ENCODE peak calls at places on chromosome 1, in five cellular contexts. One of them, this sample, is unnamed.
A peak's percentile ranks its signal among the peaks of the same experiment; 100 is the strongest.

GRCh38 chr1:116330342-116330652 is 42.7 kb upstream of the ATP1A1 start:
- DNase-seq in GM23338: no peak
- DNase-seq in astrocyte: no peak
- DNase-seq in H1: no peak
- DNase-seq in SK-N-SH: no peak
- DNase-seq in this sample: no peak

GRCh38 chr1:158019177-158019868 is 25.9 kb downstream of the KIRREL1 start:
- DNase-seq in GM23338: peak; percentile 94
- DNase-seq in astrocyte: peak; percentile 96
- DNase-seq in H1: peak; percentile 57
- DNase-seq in SK-N-SH: no peak
- DNase-seq in this sample: peak; percentile 87

GRCh38 chr1:82706741-82707140 is 906.0 kb downstream of the ADGRL2 start:
- DNase-seq in GM23338: no peak
- DNase-seq in astrocyte: peak; percentile 36
- DNase-seq in H1: no peak
- DNase-seq in SK-N-SH: no peak
- DNase-seq in this sample: no peak

GRCh38 chr1:34378968-34379729 is 202.4 kb downstream of the C1orf94 start:
- DNase-seq in GM23338: peak; percentile 7
- DNase-seq in astrocyte: peak; percentile 41
- DNase-seq in H1: no peak
- DNase-seq in SK-N-SH: peak; percentile 66
- DNase-seq in this sample: no peak

GRCh38 chr1:154539486-154540483 is 18.7 kb downstream of the UBE2Q1 start:
- DNase-seq in GM23338: no peak
- DNase-seq in astrocyte: no peak
- DNase-seq in H1: no peak
- DNase-seq in SK-N-SH: no peak
- DNase-seq in this sample: no peak

GRCh38 chr1:2962541-2962940 is 58.7 kb upstream of the ACTRT2 start:
- DNase-seq in GM23338: no peak
- DNase-seq in astrocyte: no peak
- DNase-seq in H1: no peak
- DNase-seq in SK-N-SH: no peak
- DNase-seq in this sample: no peak

GRCh38 chr1:97738270-97738669 is 182.6 kb downstream of the DPYD start:
- DNase-seq in GM23338: no peak
- DNase-seq in astrocyte: no peak
- DNase-seq in H1: no peak
- DNase-seq in SK-N-SH: no peak
- DNase-seq in this sample: no peak

GRCh38 chr1:162233937-162234336 is 142.7 kb downstream of the SPATA46 start:
- DNase-seq in GM23338: no peak
- DNase-seq in astrocyte: no peak
- DNase-seq in H1: no peak
- DNase-seq in SK-N-SH: no peak
- DNase-seq in this sample: no peak

GRCh38 chr1:27583479-27583878 is 20.5 kb downstream of the AHDC1 start:
- DNase-seq in GM23338: no peak
- DNase-seq in astrocyte: no peak
- DNase-seq in H1: no peak
- DNase-seq in SK-N-SH: no peak
- DNase-seq in this sample: no peak

GRCh38 chr1:31943546-31944184 is 5.5 kb upstream of the PTP4A2 start:
- DNase-seq in GM23338: peak; percentile 40
- DNase-seq in astrocyte: no peak
- DNase-seq in H1: no peak
- DNase-seq in SK-N-SH: no peak
- DNase-seq in this sample: no peak

GRCh38 chr1:211648336-211648735 is 27.1 kb downstream of the NEK2 start:
- DNase-seq in GM23338: no peak
- DNase-seq in astrocyte: no peak
- DNase-seq in H1: no peak
- DNase-seq in SK-N-SH: no peak
- DNase-seq in this sample: peak; percentile 80

GRCh38 chr1:66374148-66374547 is 159.8 kb upstream of the SGIP1 start:
- DNase-seq in GM23338: no peak
- DNase-seq in astrocyte: no peak
- DNase-seq in H1: no peak
- DNase-seq in SK-N-SH: no peak
- DNase-seq in this sample: no peak

GRCh38 chr1:154141240-154141639 is 13.6 kb downstream of the NUP210L start:
- DNase-seq in GM23338: no peak
- DNase-seq in astrocyte: peak; percentile 24
- DNase-seq in H1: no peak
- DNase-seq in SK-N-SH: no peak
- DNase-seq in this sample: no peak

GRCh38 chr1:96683931-96684330 is 37.7 kb upstream of the PTBP2 start:
- DNase-seq in GM23338: no peak
- DNase-seq in astrocyte: no peak
- DNase-seq in H1: no peak
- DNase-seq in SK-N-SH: no peak
- DNase-seq in this sample: no peak

GRCh38 chr1:171983584-171983983 is 142.3 kb downstream of the DNM3 start:
- DNase-seq in GM23338: no peak
- DNase-seq in astrocyte: no peak
- DNase-seq in H1: no peak
- DNase-seq in SK-N-SH: no peak
- DNase-seq in this sample: peak; percentile 41

GRCh38 chr1:163896001-163896400 is 574.2 kb downstream of the NUF2 start:
- DNase-seq in GM23338: no peak
- DNase-seq in astrocyte: no peak
- DNase-seq in H1: no peak
- DNase-seq in SK-N-SH: no peak
- DNase-seq in this sample: no peak

GRCh38 chr1:43067856-43068751 is 104.0 kb downstream of the EBNA1BP2 start:
- DNase-seq in GM23338: peak; percentile 76
- DNase-seq in astrocyte: no peak
- DNase-seq in H1: no peak
- DNase-seq in SK-N-SH: peak; percentile 84
- DNase-seq in this sample: no peak

GRCh38 chr1:246329900-246330299 is 177.2 kb downstream of the SMYD3 start:
- DNase-seq in GM23338: no peak
- DNase-seq in astrocyte: no peak
- DNase-seq in H1: no peak
- DNase-seq in SK-N-SH: no peak
- DNase-seq in this sample: peak; percentile 69

GRCh38 chr1:242211254-242212022 is 212.5 kb upstream of the MAP1LC3C start:
- DNase-seq in GM23338: peak; percentile 63
- DNase-seq in astrocyte: no peak
- DNase-seq in H1: peak; percentile 46
- DNase-seq in SK-N-SH: no peak
- DNase-seq in this sample: no peak

GRCh38 chr1:36170643-36171412 is 14.9 kb downstream of the MAP7D1 start:
- DNase-seq in GM23338: no peak
- DNase-seq in astrocyte: no peak
- DNase-seq in H1: no peak
- DNase-seq in SK-N-SH: peak; percentile 35
- DNase-seq in this sample: no peak

DNA sequence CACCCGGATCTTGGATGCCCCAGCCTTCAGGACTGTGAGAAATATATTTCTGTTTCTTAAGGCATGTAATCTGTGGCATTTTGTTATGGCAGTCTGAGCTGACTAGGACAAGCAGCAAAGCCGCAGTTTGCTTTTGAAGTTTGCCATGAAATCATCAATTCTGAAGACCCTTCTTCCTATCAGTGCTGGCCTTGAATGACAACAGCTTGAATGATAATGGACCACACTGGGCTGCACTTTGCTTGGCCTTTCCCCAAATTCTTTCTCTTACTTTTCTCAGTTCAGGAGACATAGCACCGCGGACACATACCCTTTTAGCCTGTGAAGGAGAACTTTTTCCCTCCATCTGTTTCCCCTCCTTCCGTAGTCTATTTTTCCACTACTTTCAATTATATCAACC is 42.7 kb downstream of the HLX start:
- DNase-seq in GM23338: peak; percentile 60
- DNase-seq in astrocyte: no peak
- DNase-seq in H1: no peak
- DNase-seq in SK-N-SH: no peak
- DNase-seq in this sample: no peak
- H3K4me2 ChIP-seq in GM23338: peak overlapping the region; percentile 34
- H3K4me2 ChIP-seq in astrocyte: no peak overlapping the region
- H3K4me2 ChIP-seq in H1: peak overlapping the region; percentile 21
- H3K4me2 ChIP-seq in SK-N-SH: no peak overlapping the region
- H3K4me2 ChIP-seq in this sample: no peak overlapping the region

DNA sequence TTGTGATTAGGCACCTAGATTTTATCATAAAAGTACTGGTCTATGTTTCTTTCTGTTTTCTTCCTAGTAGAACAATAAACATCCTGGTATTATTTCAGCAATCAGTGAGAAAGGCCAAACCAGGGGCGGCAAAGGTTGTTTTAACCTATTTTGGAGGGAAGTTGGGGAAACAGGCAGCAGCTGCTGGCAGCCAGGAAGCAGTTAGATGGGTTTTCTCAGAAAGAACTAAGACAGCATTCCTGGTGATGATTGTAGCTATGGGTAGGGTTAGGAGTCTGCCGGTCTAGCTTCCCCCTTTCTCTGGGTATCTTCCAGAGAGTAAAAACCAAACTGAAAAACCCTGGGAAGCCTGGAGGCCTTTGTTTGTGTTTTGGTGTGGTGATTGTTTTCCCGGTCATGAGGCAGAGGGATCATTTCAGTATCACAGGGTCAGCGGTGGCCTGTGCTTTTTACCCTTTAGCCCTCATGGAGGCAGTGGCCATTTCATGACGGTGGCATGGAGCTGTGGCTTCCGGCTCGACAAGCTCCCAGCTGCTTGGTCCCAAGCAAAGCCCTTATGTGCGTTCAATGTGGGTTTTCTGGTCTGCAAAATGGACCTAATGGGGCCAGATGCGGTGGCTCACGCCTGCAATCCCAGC is 19.6 kb upstream of the TNFRSF1B start:
- DNase-seq in GM23338: no peak
- DNase-seq in astrocyte: no peak
- DNase-seq in H1: no peak
- DNase-seq in SK-N-SH: no peak
- DNase-seq in this sample: no peak
- H2AFZ ChIP-seq in GM23338: no peak overlapping the region
- H2AFZ ChIP-seq in astrocyte: no peak overlapping the region
- H2AFZ ChIP-seq in H1: no peak overlapping the region
- H2AFZ ChIP-seq in SK-N-SH: no peak overlapping the region
- H2AFZ ChIP-seq in this sample: no peak overlapping the region

GRCh38 chr1:110554871-110555801 is 36.2 kb upstream of the KCNA10 start:
- DNase-seq in GM23338: peak; percentile 71
- DNase-seq in astrocyte: no peak
- DNase-seq in H1: no peak
- DNase-seq in SK-N-SH: peak; percentile 89
- DNase-seq in this sample: no peak
- H3K4me2 ChIP-seq in GM23338: peak overlapping the region; percentile 78
- H3K4me2 ChIP-seq in astrocyte: peak overlapping the region; percentile 68
- H3K4me2 ChIP-seq in H1: peak overlapping the region; percentile 48
- H3K4me2 ChIP-seq in SK-N-SH: peak overlapping the region; percentile 57
- H3K4me2 ChIP-seq in this sample: peak overlapping the region; percentile 88

DNA sequence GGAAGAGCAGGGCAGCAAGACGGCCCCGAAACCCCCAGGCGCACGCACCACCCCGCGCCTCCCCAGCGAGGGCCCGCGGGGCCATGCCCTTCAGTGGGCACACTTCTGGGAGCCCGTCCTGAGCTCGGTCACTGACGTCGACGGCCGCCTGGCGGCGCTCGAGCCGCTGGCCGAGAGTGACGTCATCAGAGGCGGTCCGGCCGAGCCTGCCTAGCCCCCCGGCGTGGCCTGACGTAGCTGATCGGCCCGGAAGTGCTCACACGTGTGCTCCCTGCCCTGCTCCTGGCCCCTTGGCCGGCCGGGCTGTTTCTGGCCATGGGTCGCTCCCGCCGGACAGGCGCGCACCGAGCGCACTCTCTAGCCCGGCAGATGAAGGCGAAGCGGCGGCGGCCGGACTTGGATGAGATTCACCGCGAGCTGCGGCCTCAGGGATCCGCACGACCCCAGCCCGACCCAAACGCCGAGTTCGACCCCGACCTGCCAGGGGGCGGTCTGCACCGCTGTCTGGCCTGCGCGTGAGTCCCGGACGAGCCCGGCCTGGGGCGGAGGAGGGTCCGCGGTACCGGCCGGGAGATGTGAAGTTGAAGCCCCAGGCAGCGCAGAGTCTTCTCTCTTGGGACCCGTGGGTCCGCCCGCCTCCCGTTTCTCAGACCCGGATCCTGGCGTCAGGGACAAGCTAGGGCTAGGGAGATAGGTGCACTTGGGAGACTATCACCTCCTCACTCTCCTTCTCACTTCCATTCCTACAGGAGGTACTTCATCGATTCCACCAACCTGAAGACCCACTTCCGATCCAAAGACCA is at the start of gene ZNF593:
- DNase-seq in GM23338: peak; percentile 93
- DNase-seq in astrocyte: peak; percentile 78
- DNase-seq in H1: peak; percentile 78
- DNase-seq in SK-N-SH: peak; percentile 99
- DNase-seq in this sample: peak; percentile 81
- H2AFZ ChIP-seq in GM23338: peak within 1 kb of the TSS; percentile 83
- H2AFZ ChIP-seq in astrocyte: peak within 1 kb of the TSS; percentile 96
- H2AFZ ChIP-seq in H1: no peak within 1 kb of the TSS
- H2AFZ ChIP-seq in SK-N-SH: peak within 1 kb of the TSS; percentile 86
- H2AFZ ChIP-seq in this sample: peak within 1 kb of the TSS; percentile 89

GRCh38 chr1:64318428-64318827 is 115.0 kb downstream of the UBE2U start:
- DNase-seq in GM23338: no peak
- DNase-seq in astrocyte: no peak
- DNase-seq in H1: no peak
- DNase-seq in SK-N-SH: no peak
- DNase-seq in this sample: no peak

GRCh38 chr1:64319985-64320384 is 116.6 kb downstream of the UBE2U start:
- DNase-seq in GM23338: no peak
- DNase-seq in astrocyte: no peak
- DNase-seq in H1: no peak
- DNase-seq in SK-N-SH: no peak
- DNase-seq in this sample: no peak

GRCh38 chr1:64320899-64321624 is 117.6 kb downstream of the UBE2U start:
- DNase-seq in GM23338: no peak
- DNase-seq in astrocyte: no peak
- DNase-seq in H1: no peak
- DNase-seq in SK-N-SH: no peak
- DNase-seq in this sample: no peak

GRCh38 chr1:64323054-64323453 is 119.6 kb downstream of the UBE2U start:
- DNase-seq in GM23338: no peak
- DNase-seq in astrocyte: no peak
- DNase-seq in H1: no peak
- DNase-seq in SK-N-SH: no peak
- DNase-seq in this sample: peak; percentile 26

GRCh38 chr1:64320470-64320869 is 117.0 kb downstream of the UBE2U start:
- DNase-seq in GM23338: no peak
- DNase-seq in astrocyte: no peak
- DNase-seq in H1: no peak
- DNase-seq in SK-N-SH: no peak
- DNase-seq in this sample: peak; percentile 31
- H3K4me2 ChIP-seq in GM23338: no peak overlapping the region
- H3K4me2 ChIP-seq in astrocyte: peak overlapping the region; percentile 34
- H3K4me2 ChIP-seq in H1: no peak overlapping the region
- H3K4me2 ChIP-seq in SK-N-SH: no peak overlapping the region
- H3K4me2 ChIP-seq in this sample: no peak overlapping the region